ENCODE peak calls at places on chromosome 2, in seven cellular contexts. L is K562, E is endothelial cell of umbilical vein, N is A549, T is GM12878, Y is HCT116, Q is H1. Z is an unnamed sample.

GRCh38 chr2:165594935-165595255 is 125.4 kb downstream of the CSRNP3 start:
- DNase-seq in L (no peak), E (no peak), N (no peak), T (peak; percentile 77), Y (no peak), Q (no peak), Z (peak; percentile 11)

GRCh38 chr2:29747786-29748470 is 173.5 kb downstream of the ALK start:
- DNase-seq in L (no peak), E (no peak), N (peak; percentile 83), T (no peak), Y (peak; percentile 99), Q (no peak), Z (peak; percentile 71)

GRCh38 chr2:160647967-160648685 is 154.5 kb upstream of the RBMS1 start:
- DNase-seq in L (no peak), E (no peak), N (no peak), T (no peak), Y (no peak), Q (no peak), Z (no peak)

GRCh38 chr2:120564213-120565094 is 171.2 kb upstream of the GLI2 start:
- DNase-seq in L (no peak), E (no peak), N (no peak), T (no peak), Y (no peak), Q (no peak), Z (no peak)

GRCh38 chr2:62354771-62355550 is 151.0 kb downstream of the TMEM17 start:
- DNase-seq in L (no peak), E (no peak), N (no peak), T (no peak), Y (no peak), Q (peak; percentile 61), Z (no peak)

GRCh38 chr2:128565441-128565840 is 246.8 kb upstream of the HS6ST1 start:
- DNase-seq in L (no peak), E (no peak), N (no peak), T (no peak), Y (no peak), Q (no peak), Z (no peak)

GRCh38 chr2:32377928-32378327 is 21.1 kb downstream of the BIRC6 start:
- DNase-seq in L (no peak), E (no peak), N (no peak), T (no peak), Y (no peak), Q (no peak), Z (no peak)

GRCh38 chr2:5869871-5870375 is 177.7 kb downstream of the SOX11 start:
- DNase-seq in L (no peak), E (no peak), N (no peak), T (no peak), Y (no peak), Q (no peak), Z (no peak)

GRCh38 chr2:231613054-231613654 is 20.5 kb downstream of the TEX44 start:
- DNase-seq in L (no peak), E (no peak), N (no peak), T (no peak), Y (no peak), Q (no peak), Z (no peak)

GRCh38 chr2:168272225-168272624 is 24.8 kb upstream of the STK39 start:
- DNase-seq in L (no peak), E (no peak), N (peak; percentile 35), T (no peak), Y (peak; percentile 15), Q (no peak), Z (no peak)

GRCh38 chr2:71880846-71881610 is 266.6 kb downstream of the CYP26B1 start:
- DNase-seq in L (peak; percentile 69), E (peak; percentile 70), N (peak; percentile 47), T (no peak), Y (peak; percentile 53), Q (no peak), Z (peak; percentile 24)

GRCh38 chr2:180540761-180541160 is 439.6 kb upstream of the UBE2E3 start:
- DNase-seq in L (no peak), E (no peak), N (no peak), T (no peak), Y (no peak), Q (no peak), Z (no peak)

GRCh38 chr2:86231680-86232372 is 32.6 kb downstream of the MRPL35 start:
- DNase-seq in L (no peak), E (no peak), N (no peak), T (no peak), Y (no peak), Q (no peak), Z (no peak)

GRCh38 chr2:86230961-86231360 is 31.7 kb downstream of the MRPL35 start:
- DNase-seq in L (no peak), E (no peak), N (no peak), T (no peak), Y (no peak), Q (no peak), Z (no peak)

GRCh38 chr2:86227685-86228084 is 28.4 kb downstream of the MRPL35 start:
- DNase-seq in L (no peak), E (no peak), N (no peak), T (no peak), Y (no peak), Q (no peak), Z (no peak)

GRCh38 chr2:86226780-86227520 is 27.7 kb downstream of the MRPL35 start:
- DNase-seq in L (no peak), E (no peak), N (no peak), T (no peak), Y (no peak), Q (no peak), Z (no peak)

DNA sequence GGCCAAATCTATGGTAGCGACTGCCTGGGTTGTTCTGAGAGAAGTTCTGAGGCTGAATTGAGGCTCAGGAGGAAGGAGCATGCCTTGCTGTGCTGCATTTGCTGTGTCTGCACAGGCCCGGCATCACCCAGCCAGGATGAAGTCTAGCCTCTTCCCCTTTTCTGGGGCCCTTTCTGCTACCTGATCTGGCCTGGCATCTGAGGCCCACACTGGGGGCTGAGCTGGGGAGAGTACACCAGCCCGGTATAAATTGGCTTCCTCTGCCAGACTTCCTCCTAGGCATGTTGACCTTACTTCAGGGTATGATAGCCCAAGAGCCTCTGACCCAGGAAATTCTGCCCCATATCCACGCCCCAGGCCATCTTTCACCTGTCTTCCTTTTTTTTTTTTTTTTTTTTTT is 30.0 kb downstream of the MRPL35 start:
- DNase-seq in L (no peak), E (no peak), N (no peak), T (no peak), Y (no peak), Q (no peak), Z (peak; percentile 64)
- TF ChIP-seq MAX in L (no peak), E (no peak), N (no peak), T (no peak), Y (no peak), Q (no peak), Z (peak; percentile 8)

GRCh38 chr2:240437861-240438809 is 2.7 kb downstream of the GPC1 start:
- DNase-seq in L (peak; percentile 83), E (peak; percentile 53), N (peak; percentile 75), T (no peak), Y (peak; percentile 38), Q (peak; percentile 86), Z (peak; percentile 74)

GRCh38 chr2:240440251-240440650 is 4.8 kb downstream of the GPC1 start:
- DNase-seq in L (no peak), E (no peak), N (no peak), T (no peak), Y (no peak), Q (no peak), Z (no peak)

GRCh38 chr2:240437181-240437860 is 1.9 kb downstream of the GPC1 start:
- DNase-seq in L (no peak), E (no peak), N (no peak), T (no peak), Y (no peak), Q (no peak), Z (no peak)

GRCh38 chr2:240439698-240440151 is 4.3 kb downstream of the GPC1 start:
- DNase-seq in L (no peak), E (no peak), N (no peak), T (no peak), Y (no peak), Q (no peak), Z (no peak)

DNA sequence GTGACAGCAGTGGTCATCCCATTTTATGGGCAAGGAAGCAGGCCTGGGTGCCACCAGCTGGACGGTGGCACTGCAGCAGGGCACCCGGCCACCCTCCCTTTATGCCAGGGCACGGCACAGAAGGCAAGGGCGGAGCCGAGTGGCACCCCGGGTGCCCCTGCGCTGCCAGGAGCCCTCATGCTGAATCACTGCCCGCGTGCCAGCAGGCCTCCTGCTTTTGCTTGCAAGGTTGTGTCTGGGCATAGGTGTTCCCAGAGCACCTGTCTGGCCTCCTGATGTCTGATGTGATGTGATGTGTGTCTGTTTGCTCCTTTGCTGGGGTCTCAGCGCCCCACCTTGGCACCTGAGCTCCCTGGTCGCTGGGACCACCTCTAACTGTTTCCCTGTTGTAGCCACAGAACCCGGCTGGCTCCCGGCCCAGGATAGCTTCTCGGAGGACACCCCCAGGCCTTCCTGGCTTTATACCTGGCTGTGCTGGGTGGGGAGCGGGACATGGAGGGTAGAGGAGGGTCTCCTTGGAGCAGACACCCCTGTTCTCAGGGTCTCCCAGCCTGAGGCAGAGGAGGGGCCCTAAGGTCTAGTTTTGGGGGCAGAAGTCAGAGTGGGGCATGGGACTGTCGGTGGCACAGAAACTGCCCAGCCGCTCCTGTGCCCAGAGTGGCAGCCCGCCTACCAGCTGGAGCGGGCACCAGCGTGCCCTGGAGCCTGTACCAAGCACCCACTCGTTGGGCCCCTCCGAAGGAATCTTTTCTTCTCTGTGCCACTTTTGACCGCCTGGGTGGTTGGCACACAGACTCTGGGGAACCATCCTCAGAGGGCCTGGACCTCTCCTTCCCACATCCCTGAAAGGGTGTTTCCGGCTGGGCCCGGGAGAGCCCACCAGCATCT is 3.6 kb downstream of the GPC1 start:
- DNase-seq in L (no peak), E (no peak), N (no peak), T (no peak), Y (no peak), Q (no peak), Z (no peak)
- TF ChIP-seq POLR2A in L (no peak), E (no peak), N (no peak), T (no peak), Y (no peak), Q (no peak), Z (no peak)

GRCh38 chr2:20526666-20527065 is 79.8 kb downstream of the RHOB start:
- DNase-seq in L (no peak), E (no peak), N (no peak), T (no peak), Y (no peak), Q (no peak), Z (no peak)

GRCh38 chr2:20526146-20526545 is 79.3 kb downstream of the RHOB start:
- DNase-seq in L (no peak), E (no peak), N (no peak), T (no peak), Y (no peak), Q (no peak), Z (peak; percentile 57)

GRCh38 chr2:20524412-20525040 is 77.7 kb downstream of the RHOB start:
- DNase-seq in L (peak; percentile 67), E (no peak), N (no peak), T (no peak), Y (no peak), Q (no peak), Z (peak; percentile 98)

GRCh38 chr2:20523798-20524197 is 76.9 kb downstream of the RHOB start:
- DNase-seq in L (no peak), E (no peak), N (no peak), T (no peak), Y (no peak), Q (no peak), Z (no peak)

GRCh38 chr2:20525041-20526035 is 78.5 kb downstream of the RHOB start:
- DNase-seq in L (peak; percentile 30), E (no peak), N (peak; percentile 55), T (peak; percentile 76), Y (no peak), Q (peak; percentile 41), Z (peak; percentile 98)
- TF ChIP-seq CTCF in L (no peak), E (no peak), N (no peak), T (peak; percentile 37), Y (no peak), Q (no peak), Z (peak; percentile 30)

GRCh38 chr2:74548919-74549684 is 4.6 kb downstream of the LOXL3 start:
- DNase-seq in L (peak; percentile 91), E (peak; percentile 32), N (peak; percentile 67), T (no peak), Y (no peak), Q (peak; percentile 87), Z (peak; percentile 88)
- TF ChIP-seq MAX in L (no peak), E (no peak), N (peak; percentile 87), T (peak; percentile 24), Y (no peak), Q (peak; percentile 95), Z (peak; percentile 94)